ENCODE peak calls at places on chromosome 5, in ten cellular contexts. Q is uterus, E is right lobe of liver, T is spleen, Y is heart left ventricle, W is thyroid gland, C is sigmoid colon, G is H54, V is lower leg skin, J is IMR-90. S is an unnamed sample.

GRCh38 chr5:128174951-128175350 is 91.4 kb downstream of the SLC12A2 start:
- DNase-seq in C (no peak), T (no peak), J (peak), W (no peak), Y (no peak), V (no peak), Q (no peak), G (no peak), E (no peak), S (no peak)

GRCh38 chr5:171835066-171835465 is 49.4 kb downstream of the SMIM23 start:
- DNase-seq in Q (no peak), Y (no peak), W (no peak), J (no peak), E (no peak), V (no peak), C (no peak), T (peak), G (no peak), S (no peak)

GRCh38 chr5:138659561-138659960 is 84.4 kb upstream of the HSPA9 start:
- DNase-seq in C (peak), T (peak), E (peak), V (no peak), Y (no peak), J (no peak), W (no peak), Q (no peak), G (no peak), S (no peak)

GRCh38 chr5:40441733-40442132 is 238.0 kb upstream of the PTGER4 start:
- DNase-seq in J (no peak), E (no peak), C (no peak), W (no peak), Y (no peak), T (no peak), Q (no peak), G (no peak), V (no peak), S (no peak)

GRCh38 chr5:153896701-153897100 is 142.0 kb downstream of the FAM114A2 start:
- DNase-seq in Q (no peak), C (no peak), G (no peak), V (no peak), Y (no peak), W (no peak), T (no peak), E (no peak), J (peak), S (no peak)

GRCh38 chr5:111439473-111440075 is 72.8 kb downstream of the STARD4 start:
- DNase-seq in Q (no peak), G (no peak), E (no peak), C (no peak), T (no peak), W (no peak), V (no peak), Y (no peak), J (peak), S (no peak)

GRCh38 chr5:95804765-95805539 is 17.6 kb downstream of the GLRX start:
- DNase-seq in E (no peak), J (no peak), T (no peak), Q (no peak), C (no peak), V (no peak), Y (no peak), W (no peak), G (no peak), S (no peak)

GRCh38 chr5:3594514-3595101 is 1.0 kb upstream of the IRX1 start:
- DNase-seq in Y (no peak), Q (no peak), W (no peak), V (no peak), C (no peak), G (no peak), T (no peak), J (no peak), E (no peak), S (no peak)

GRCh38 chr5:134140530-134141201 is 26.2 kb downstream of the TCF7 start:
- DNase-seq in E (peak), V (peak), C (peak), G (no peak), J (peak), T (peak), Y (peak), Q (peak), W (peak), S (peak)

GRCh38 chr5:177482359-177482795 is 8.9 kb upstream of the DBN1 start:
- DNase-seq in E (no peak), J (no peak), G (no peak), C (no peak), T (peak), Q (peak), Y (no peak), V (no peak), W (no peak), S (no peak)

GRCh38 chr5:18761801-18762200 is 1127.5 kb downstream of the TAF11L14 start:
- DNase-seq in V (no peak), Q (no peak), J (no peak), C (no peak), G (no peak), W (no peak), T (no peak), E (no peak), Y (no peak), S (no peak)

GRCh38 chr5:154794525-154795234 is 39.5 kb downstream of the LARP1 start:
- DNase-seq in E (no peak), V (no peak), T (no peak), Y (no peak), C (no peak), W (no peak), G (no peak), Q (no peak), J (peak), S (no peak)

GRCh38 chr5:137794863-137795262 is 40.7 kb upstream of the HNRNPA0 start:
- DNase-seq in E (no peak), Q (no peak), Y (no peak), W (no peak), V (no peak), T (no peak), C (no peak), J (no peak), G (no peak), S (no peak)

GRCh38 chr5:138832218-138832617 is 42.9 kb downstream of the LRRTM2 start:
- DNase-seq in V (no peak), C (no peak), E (no peak), Q (no peak), J (no peak), W (no peak), T (no peak), Y (no peak), G (no peak), S (no peak)

GRCh38 chr5:77138981-77139380 is 51.9 kb upstream of the ZBED3 start:
- DNase-seq in E (no peak), V (peak), Q (peak), J (peak), T (no peak), W (peak), C (no peak), Y (no peak), G (no peak), S (no peak)

GRCh38 chr5:545641-546375 is 21.6 kb upstream of the SLC9A3 start:
- DNase-seq in J (no peak), Q (no peak), Y (no peak), V (no peak), W (no peak), C (no peak), G (no peak), T (peak), E (peak), S (no peak)

GRCh38 chr5:65141487-65141886 is 340.2 kb downstream of the ADAMTS6 start:
- DNase-seq in V (no peak), J (no peak), E (no peak), Y (no peak), W (no peak), Q (no peak), G (no peak), C (no peak), T (no peak), S (no peak)

GRCh38 chr5:10902145-10902544 is 141.1 kb upstream of the DAP start:
- DNase-seq in W (no peak), T (no peak), V (no peak), Y (no peak), E (no peak), G (no peak), Q (no peak), J (peak), C (no peak), S (no peak)

GRCh38 chr5:78647411-78647818 is 1.2 kb downstream of the LHFPL2 start:
- DNase-seq in C (peak), E (no peak), T (no peak), J (peak), W (no peak), V (no peak), Q (no peak), Y (no peak), G (no peak), S (no peak)

GRCh38 chr5:78649220-78649700 is 688 bp upstream of the LHFPL2 start:
- DNase-seq in G (no peak), J (no peak), T (no peak), Q (no peak), W (no peak), Y (no peak), C (no peak), E (no peak), V (no peak), S (no peak)

GRCh38 chr5:78649816-78650561 is 1.4 kb upstream of the LHFPL2 start:
- DNase-seq in W (no peak), C (no peak), T (no peak), Y (no peak), G (no peak), J (peak), Q (no peak), E (no peak), V (no peak), S (no peak)

GRCh38 chr5:78647838-78648358 is 674 bp downstream of the LHFPL2 start:
- DNase-seq in Y (peak), J (peak), Q (peak), T (no peak), W (peak), E (peak), C (peak), G (no peak), V (no peak), S (peak)

GRCh38 chr5:78648359-78649219 is at the start of gene LHFPL2:
- DNase-seq in Q (peak), Y (peak), W (peak), C (peak), T (peak), J (peak), V (peak), E (peak), G (no peak), S (peak)
- TF ChIP-seq POLR2A in Q (peak), Y (no peak), W (peak), C (peak), T (no peak), J (peak), V (no peak), E (no peak), G (peak), S (peak)

GRCh38 chr5:83913593-83913992 is 192.9 kb upstream of the HAPLN1 start:
- DNase-seq in G (no peak), Y (no peak), J (peak), W (no peak), E (no peak), Q (no peak), V (no peak), T (no peak), C (no peak), S (no peak)

GRCh38 chr5:83917261-83917908 is 196.7 kb upstream of the HAPLN1 start:
- DNase-seq in V (no peak), T (no peak), Q (no peak), G (no peak), C (no peak), E (no peak), Y (no peak), W (no peak), J (no peak), S (no peak)

GRCh38 chr5:83911367-83911919 is 190.8 kb upstream of the HAPLN1 start:
- DNase-seq in Q (no peak), W (no peak), G (no peak), E (no peak), J (no peak), V (no peak), C (no peak), T (no peak), Y (no peak), S (no peak)

GRCh38 chr5:83914662-83915418 is 194.2 kb upstream of the HAPLN1 start:
- DNase-seq in T (no peak), V (no peak), Y (no peak), E (no peak), J (no peak), W (no peak), Q (no peak), C (no peak), G (no peak), S (no peak)

DNA sequence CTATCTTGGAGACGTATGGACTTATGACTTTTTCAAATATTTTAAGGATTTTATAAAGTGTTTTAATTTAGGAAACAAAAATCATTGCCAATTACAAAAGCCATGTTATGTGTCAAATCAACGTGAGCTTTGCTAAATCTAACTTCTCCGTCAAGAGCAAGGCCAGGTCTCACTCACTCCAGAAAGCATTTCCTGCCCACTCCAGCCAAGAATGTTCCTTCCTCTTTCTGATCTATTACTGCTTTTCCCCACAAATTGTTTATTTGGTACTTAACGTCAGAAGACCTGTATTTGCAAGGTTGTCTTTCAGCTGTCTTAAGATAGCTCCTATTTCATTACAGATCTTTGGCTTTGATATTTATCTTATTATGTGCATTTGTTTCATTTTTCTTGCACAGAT is 193.5 kb upstream of the HAPLN1 start:
- DNase-seq in G (no peak), C (no peak), W (no peak), T (no peak), V (no peak), Y (no peak), Q (no peak), J (peak), E (no peak), S (no peak)
- TF ChIP-seq POLR2A in G (no peak), C (no peak), W (no peak), T (no peak), V (no peak), Y (no peak), Q (no peak), J (no peak), E (no peak), S (no peak)

GRCh38 chr5:91381134-91381773 is 1.9 kb downstream of the ARRDC3 start:
- DNase-seq in Q (no peak), T (no peak), W (no peak), Y (no peak), C (no peak), G (no peak), V (no peak), E (no peak), J (no peak), S (no peak)
- TF ChIP-seq POLR2A in Q (no peak), T (no peak), W (peak), Y (no peak), C (peak), G (peak), V (no peak), E (peak), J (peak), S (peak)

GRCh38 chr5:56729488-56729887 is 85.9 kb upstream of the MAP3K1 start:
- DNase-seq in J (no peak), E (no peak), G (no peak), T (no peak), C (no peak), Q (no peak), V (no peak), W (no peak), Y (no peak), S (no peak)

GRCh38 chr5:56725709-56726108 is 89.6 kb upstream of the MAP3K1 start:
- DNase-seq in C (no peak), T (no peak), J (peak), W (peak), Y (no peak), V (no peak), Q (no peak), G (no peak), E (no peak), S (no peak)
- TF ChIP-seq POLR2A in C (no peak), T (no peak), J (no peak), W (peak), Y (no peak), V (no peak), Q (no peak), G (no peak), E (no peak), S (no peak)

DNA sequence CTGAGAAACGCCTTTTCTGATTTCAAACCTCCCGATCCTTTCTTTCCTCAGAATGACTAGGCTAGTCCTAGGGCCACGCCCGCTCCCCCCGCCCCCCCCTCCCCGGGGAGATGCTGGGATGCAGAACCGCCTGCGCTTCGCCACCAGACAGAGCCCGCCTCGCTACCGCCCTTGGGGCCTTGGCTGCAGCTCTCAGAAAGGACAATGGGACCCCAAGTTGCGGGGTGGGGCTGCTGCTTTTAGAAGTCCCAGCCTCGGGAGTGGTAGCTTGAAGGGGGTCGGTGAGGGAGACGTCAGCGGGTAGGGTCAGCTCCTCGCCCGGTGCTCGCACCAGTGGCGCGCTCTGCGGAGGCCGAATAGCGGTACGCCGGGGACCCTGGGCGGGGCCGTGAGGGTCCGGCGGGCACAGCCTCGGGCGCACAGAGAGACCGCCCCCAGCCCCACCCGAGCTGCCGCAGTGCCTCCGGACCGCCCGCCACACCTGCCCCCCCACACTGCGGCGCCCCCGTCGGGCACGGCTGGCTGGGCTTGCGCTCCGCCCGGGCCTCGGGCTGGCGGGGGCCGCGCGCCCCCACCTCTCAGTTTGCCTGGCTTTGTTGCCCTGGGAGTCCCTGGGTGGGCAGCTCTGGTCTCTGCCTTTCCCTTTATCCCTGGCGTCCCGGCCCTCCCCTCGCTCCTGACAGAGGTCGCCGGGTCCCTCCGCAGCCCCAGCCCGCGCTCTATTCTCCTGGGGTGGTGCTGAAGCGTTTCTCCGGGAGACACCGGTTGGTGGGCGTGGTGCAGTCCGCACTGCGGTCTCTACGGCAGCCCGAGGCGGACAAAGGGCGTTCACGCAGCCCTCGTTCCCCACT is 1.1 kb downstream of the MAP1B start:
- DNase-seq in C (peak), J (peak), W (peak), Y (peak), T (peak), G (peak), V (peak), E (peak), Q (peak), S (peak)
- TF ChIP-seq POLR2A in C (no peak), J (no peak), W (peak), Y (no peak), T (no peak), G (no peak), V (no peak), E (no peak), Q (peak), S (peak)

GRCh38 chr5:141664733-141665461 is 13.7 kb upstream of the FCHSD1 start:
- DNase-seq in V (peak), Y (peak), C (peak), J (peak), E (peak), T (peak), G (peak), W (peak), Q (peak), S (peak)
- TF ChIP-seq POLR2A in V (no peak), Y (no peak), C (no peak), J (no peak), E (no peak), T (no peak), G (no peak), W (no peak), Q (no peak), S (no peak)

GRCh38 chr5:151098185-151098813 is 17.5 kb upstream of the TNIP1 start:
- DNase-seq in Q (no peak), J (no peak), C (no peak), T (no peak), Y (no peak), E (no peak), W (peak), V (no peak), G (no peak), S (no peak)
- TF ChIP-seq POLR2A in Q (no peak), J (no peak), C (no peak), T (no peak), Y (no peak), E (no peak), W (peak), V (no peak), G (no peak), S (no peak)

DNA sequence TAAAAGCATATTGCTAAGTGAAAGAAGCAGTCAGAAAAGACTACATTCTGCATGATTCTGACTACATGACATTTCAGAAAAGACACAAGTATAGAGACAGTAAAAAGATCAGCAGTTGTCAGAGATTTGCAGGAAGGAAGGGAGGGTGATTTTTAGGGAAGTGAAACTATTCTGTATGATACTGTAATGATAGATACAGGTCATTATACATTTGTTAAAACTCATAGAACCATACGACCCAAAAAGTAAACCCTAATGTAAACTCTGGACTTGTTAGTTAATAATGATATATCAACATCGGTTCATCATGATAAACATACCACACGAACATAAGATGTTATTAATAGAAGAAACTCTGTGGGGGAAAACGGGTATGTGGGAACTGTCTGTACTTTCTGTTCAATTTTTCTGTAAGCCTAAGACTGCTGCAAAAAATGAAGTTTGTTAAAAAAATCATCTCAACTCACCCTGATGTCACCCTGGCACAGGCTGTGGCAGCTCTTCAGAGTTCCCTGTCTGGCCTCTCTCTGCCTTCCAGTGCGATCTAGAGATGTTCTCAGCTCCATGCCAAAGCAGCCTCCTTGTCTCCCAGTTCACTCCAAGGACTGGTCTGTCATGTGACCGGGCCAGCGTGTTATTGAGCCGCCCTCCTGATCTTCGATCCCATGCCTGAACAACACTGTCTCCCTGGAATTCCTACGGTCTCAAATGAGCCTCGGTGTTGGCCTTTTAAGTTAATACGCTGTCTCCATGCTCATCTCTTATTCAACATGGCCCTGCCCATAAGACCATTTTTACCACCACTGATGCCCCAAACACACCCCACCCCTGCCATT is 35.4 kb downstream of the PRLR start:
- DNase-seq in E (no peak), C (no peak), V (no peak), Q (no peak), T (no peak), G (no peak), Y (no peak), W (no peak), J (no peak), S (no peak)
- TF ChIP-seq POLR2A in E (no peak), C (no peak), V (no peak), Q (no peak), T (no peak), G (no peak), Y (no peak), W (no peak), J (no peak), S (no peak)

S was measured in adrenal gland.